ENCODE peak calls at places on chromosomes 3 and 15, in five cellular contexts. One of them, this sample, is unnamed.

GRCh38 chr15:85717212-85717611 is 77.5 kb downstream of the KLHL25 start:
- DNase-seq in IMR-90: no peak
- DNase-seq in lower lobe of right lung: no peak
- DNase-seq in activated T-helper 1 cell treated with anti-CD3 and anti-CD28 coated beads, Interleukin-12 subunit alpha, Interleukin-12 subunit beta, Interleukin-2, Interleukin-4 antibody, amounts not matched to agents 30 ng/mL and 10 ng/mL and 1 ng/mL, durations not matched to agents 14 hours and 24 hours and 36 hours: no peak
- DNase-seq in NCI-H1092 treated with DMSO at 0.1 percent for 48 hours: no peak
- DNase-seq in this sample: no peak

GRCh38 chr3:133376805-133377204 is 23.1 kb upstream of the BFSP2 start:
- DNase-seq in IMR-90: no peak
- DNase-seq in lower lobe of right lung: no peak
- DNase-seq in activated T-helper 1 cell treated with anti-CD3 and anti-CD28 coated beads, Interleukin-12 subunit alpha, Interleukin-12 subunit beta, Interleukin-2, Interleukin-4 antibody, amounts not matched to agents 30 ng/mL and 10 ng/mL and 1 ng/mL, durations not matched to agents 14 hours and 24 hours and 36 hours: no peak
- DNase-seq in NCI-H1092 treated with DMSO at 0.1 percent for 48 hours: peak; percentile 18
- DNase-seq in this sample: no peak

GRCh38 chr15:78241017-78241416 is 6.7 kb upstream of the ACSBG1 start:
- DNase-seq in IMR-90: peak; percentile 59
- DNase-seq in lower lobe of right lung: peak; percentile 87
- DNase-seq in activated T-helper 1 cell treated with anti-CD3 and anti-CD28 coated beads, Interleukin-12 subunit alpha, Interleukin-12 subunit beta, Interleukin-2, Interleukin-4 antibody, amounts not matched to agents 30 ng/mL and 10 ng/mL and 1 ng/mL, durations not matched to agents 14 hours and 24 hours and 36 hours: peak; percentile 70
- DNase-seq in NCI-H1092 treated with DMSO at 0.1 percent for 48 hours: peak; percentile 48
- DNase-seq in this sample: peak; percentile 90

GRCh38 chr15:35427091-35427490 is 118.9 kb downstream of the DPH6 start:
- DNase-seq in IMR-90: peak; percentile 77
- DNase-seq in lower lobe of right lung: no peak
- DNase-seq in activated T-helper 1 cell treated with anti-CD3 and anti-CD28 coated beads, Interleukin-12 subunit alpha, Interleukin-12 subunit beta, Interleukin-2, Interleukin-4 antibody, amounts not matched to agents 30 ng/mL and 10 ng/mL and 1 ng/mL, durations not matched to agents 14 hours and 24 hours and 36 hours: no peak
- DNase-seq in NCI-H1092 treated with DMSO at 0.1 percent for 48 hours: no peak
- DNase-seq in this sample: peak; percentile 70

GRCh38 chr3:115551091-115551490 is 72.2 kb upstream of the GAP43 start:
- DNase-seq in IMR-90: no peak
- DNase-seq in lower lobe of right lung: no peak
- DNase-seq in activated T-helper 1 cell treated with anti-CD3 and anti-CD28 coated beads, Interleukin-12 subunit alpha, Interleukin-12 subunit beta, Interleukin-2, Interleukin-4 antibody, amounts not matched to agents 30 ng/mL and 10 ng/mL and 1 ng/mL, durations not matched to agents 14 hours and 24 hours and 36 hours: no peak
- DNase-seq in NCI-H1092 treated with DMSO at 0.1 percent for 48 hours: no peak
- DNase-seq in this sample: no peak

GRCh38 chr15:78236491-78236890 is 2.1 kb upstream of the ACSBG1 start:
- DNase-seq in IMR-90: no peak
- DNase-seq in lower lobe of right lung: no peak
- DNase-seq in activated T-helper 1 cell treated with anti-CD3 and anti-CD28 coated beads, Interleukin-12 subunit alpha, Interleukin-12 subunit beta, Interleukin-2, Interleukin-4 antibody, amounts not matched to agents 30 ng/mL and 10 ng/mL and 1 ng/mL, durations not matched to agents 14 hours and 24 hours and 36 hours: no peak
- DNase-seq in NCI-H1092 treated with DMSO at 0.1 percent for 48 hours: no peak
- DNase-seq in this sample: no peak

GRCh38 chr3:54703906-54704305 is 224.0 kb downstream of the LRTM1 start:
- DNase-seq in IMR-90: no peak
- DNase-seq in lower lobe of right lung: no peak
- DNase-seq in activated T-helper 1 cell treated with anti-CD3 and anti-CD28 coated beads, Interleukin-12 subunit alpha, Interleukin-12 subunit beta, Interleukin-2, Interleukin-4 antibody, amounts not matched to agents 30 ng/mL and 10 ng/mL and 1 ng/mL, durations not matched to agents 14 hours and 24 hours and 36 hours: no peak
- DNase-seq in NCI-H1092 treated with DMSO at 0.1 percent for 48 hours: no peak
- DNase-seq in this sample: peak; percentile 63

GRCh38 chr3:107450254-107450653 is 72.5 kb upstream of the BBX start:
- DNase-seq in IMR-90: peak; percentile 50
- DNase-seq in lower lobe of right lung: no peak
- DNase-seq in activated T-helper 1 cell treated with anti-CD3 and anti-CD28 coated beads, Interleukin-12 subunit alpha, Interleukin-12 subunit beta, Interleukin-2, Interleukin-4 antibody, amounts not matched to agents 30 ng/mL and 10 ng/mL and 1 ng/mL, durations not matched to agents 14 hours and 24 hours and 36 hours: no peak
- DNase-seq in NCI-H1092 treated with DMSO at 0.1 percent for 48 hours: no peak
- DNase-seq in this sample: peak; percentile 39

GRCh38 chr15:81097893-81098280 is 36.2 kb upstream of the CFAP161 start:
- DNase-seq in IMR-90: no peak
- DNase-seq in lower lobe of right lung: no peak
- DNase-seq in activated T-helper 1 cell treated with anti-CD3 and anti-CD28 coated beads, Interleukin-12 subunit alpha, Interleukin-12 subunit beta, Interleukin-2, Interleukin-4 antibody, amounts not matched to agents 30 ng/mL and 10 ng/mL and 1 ng/mL, durations not matched to agents 14 hours and 24 hours and 36 hours: no peak
- DNase-seq in NCI-H1092 treated with DMSO at 0.1 percent for 48 hours: no peak
- DNase-seq in this sample: no peak

GRCh38 chr3:134300520-134300919 is 49.9 kb upstream of the RYK start:
- DNase-seq in IMR-90: no peak
- DNase-seq in lower lobe of right lung: no peak
- DNase-seq in activated T-helper 1 cell treated with anti-CD3 and anti-CD28 coated beads, Interleukin-12 subunit alpha, Interleukin-12 subunit beta, Interleukin-2, Interleukin-4 antibody, amounts not matched to agents 30 ng/mL and 10 ng/mL and 1 ng/mL, durations not matched to agents 14 hours and 24 hours and 36 hours: no peak
- DNase-seq in NCI-H1092 treated with DMSO at 0.1 percent for 48 hours: no peak
- DNase-seq in this sample: no peak

GRCh38 chr3:177026505-177027277 is 170.6 kb downstream of the TBL1XR1 start:
- DNase-seq in IMR-90: peak; percentile 70
- DNase-seq in lower lobe of right lung: no peak
- DNase-seq in activated T-helper 1 cell treated with anti-CD3 and anti-CD28 coated beads, Interleukin-12 subunit alpha, Interleukin-12 subunit beta, Interleukin-2, Interleukin-4 antibody, amounts not matched to agents 30 ng/mL and 10 ng/mL and 1 ng/mL, durations not matched to agents 14 hours and 24 hours and 36 hours: no peak
- DNase-seq in NCI-H1092 treated with DMSO at 0.1 percent for 48 hours: no peak
- DNase-seq in this sample: no peak

GRCh38 chr15:33994005-33994615 is 25.8 kb downstream of the CHRM5 start:
- DNase-seq in IMR-90: peak; percentile 51
- DNase-seq in lower lobe of right lung: no peak
- DNase-seq in activated T-helper 1 cell treated with anti-CD3 and anti-CD28 coated beads, Interleukin-12 subunit alpha, Interleukin-12 subunit beta, Interleukin-2, Interleukin-4 antibody, amounts not matched to agents 30 ng/mL and 10 ng/mL and 1 ng/mL, durations not matched to agents 14 hours and 24 hours and 36 hours: no peak
- DNase-seq in NCI-H1092 treated with DMSO at 0.1 percent for 48 hours: peak; percentile 6
- DNase-seq in this sample: peak; percentile 45

GRCh38 chr3:98812851-98813374 is 49.8 kb downstream of the ST3GAL6 start:
- DNase-seq in IMR-90: peak; percentile 50
- DNase-seq in lower lobe of right lung: peak; percentile 62
- DNase-seq in activated T-helper 1 cell treated with anti-CD3 and anti-CD28 coated beads, Interleukin-12 subunit alpha, Interleukin-12 subunit beta, Interleukin-2, Interleukin-4 antibody, amounts not matched to agents 30 ng/mL and 10 ng/mL and 1 ng/mL, durations not matched to agents 14 hours and 24 hours and 36 hours: no peak
- DNase-seq in NCI-H1092 treated with DMSO at 0.1 percent for 48 hours: peak; percentile 51
- DNase-seq in this sample: no peak

GRCh38 chr3:34005886-34006285 is 207.5 kb downstream of the PDCD6IP start:
- DNase-seq in IMR-90: peak; percentile 89
- DNase-seq in lower lobe of right lung: no peak
- DNase-seq in activated T-helper 1 cell treated with anti-CD3 and anti-CD28 coated beads, Interleukin-12 subunit alpha, Interleukin-12 subunit beta, Interleukin-2, Interleukin-4 antibody, amounts not matched to agents 30 ng/mL and 10 ng/mL and 1 ng/mL, durations not matched to agents 14 hours and 24 hours and 36 hours: no peak
- DNase-seq in NCI-H1092 treated with DMSO at 0.1 percent for 48 hours: no peak
- DNase-seq in this sample: peak; percentile 54

GRCh38 chr3:165983284-165983683 is 146.1 kb upstream of the BCHE start:
- DNase-seq in IMR-90: no peak
- DNase-seq in lower lobe of right lung: no peak
- DNase-seq in activated T-helper 1 cell treated with anti-CD3 and anti-CD28 coated beads, Interleukin-12 subunit alpha, Interleukin-12 subunit beta, Interleukin-2, Interleukin-4 antibody, amounts not matched to agents 30 ng/mL and 10 ng/mL and 1 ng/mL, durations not matched to agents 14 hours and 24 hours and 36 hours: no peak
- DNase-seq in NCI-H1092 treated with DMSO at 0.1 percent for 48 hours: no peak
- DNase-seq in this sample: peak; percentile 4

GRCh38 chr3:72951259-72951722 is 45.3 kb upstream of the PPP4R2 start:
- DNase-seq in IMR-90: no peak
- DNase-seq in lower lobe of right lung: no peak
- DNase-seq in activated T-helper 1 cell treated with anti-CD3 and anti-CD28 coated beads, Interleukin-12 subunit alpha, Interleukin-12 subunit beta, Interleukin-2, Interleukin-4 antibody, amounts not matched to agents 30 ng/mL and 10 ng/mL and 1 ng/mL, durations not matched to agents 14 hours and 24 hours and 36 hours: no peak
- DNase-seq in NCI-H1092 treated with DMSO at 0.1 percent for 48 hours: no peak
- DNase-seq in this sample: peak; percentile 16

GRCh38 chr15:39886418-39886817 is 33.6 kb downstream of the GPR176 start:
- DNase-seq in IMR-90: no peak
- DNase-seq in lower lobe of right lung: no peak
- DNase-seq in activated T-helper 1 cell treated with anti-CD3 and anti-CD28 coated beads, Interleukin-12 subunit alpha, Interleukin-12 subunit beta, Interleukin-2, Interleukin-4 antibody, amounts not matched to agents 30 ng/mL and 10 ng/mL and 1 ng/mL, durations not matched to agents 14 hours and 24 hours and 36 hours: no peak
- DNase-seq in NCI-H1092 treated with DMSO at 0.1 percent for 48 hours: no peak
- DNase-seq in this sample: peak; percentile 43

GRCh38 chr15:25846377-25846776 is 16.8 kb downstream of the ATP10A start:
- DNase-seq in IMR-90: no peak
- DNase-seq in lower lobe of right lung: no peak
- DNase-seq in activated T-helper 1 cell treated with anti-CD3 and anti-CD28 coated beads, Interleukin-12 subunit alpha, Interleukin-12 subunit beta, Interleukin-2, Interleukin-4 antibody, amounts not matched to agents 30 ng/mL and 10 ng/mL and 1 ng/mL, durations not matched to agents 14 hours and 24 hours and 36 hours: peak; percentile 48
- DNase-seq in NCI-H1092 treated with DMSO at 0.1 percent for 48 hours: no peak
- DNase-seq in this sample: no peak

GRCh38 chr3:171976526-171976925 is 62.9 kb upstream of the FNDC3B start:
- DNase-seq in IMR-90: peak; percentile 81
- DNase-seq in lower lobe of right lung: no peak
- DNase-seq in activated T-helper 1 cell treated with anti-CD3 and anti-CD28 coated beads, Interleukin-12 subunit alpha, Interleukin-12 subunit beta, Interleukin-2, Interleukin-4 antibody, amounts not matched to agents 30 ng/mL and 10 ng/mL and 1 ng/mL, durations not matched to agents 14 hours and 24 hours and 36 hours: no peak
- DNase-seq in NCI-H1092 treated with DMSO at 0.1 percent for 48 hours: no peak
- DNase-seq in this sample: peak; percentile 52

GRCh38 chr3:98791341-98792325 is 28.5 kb downstream of the ST3GAL6 start:
- DNase-seq in IMR-90: peak; percentile 40
- DNase-seq in lower lobe of right lung: no peak
- DNase-seq in activated T-helper 1 cell treated with anti-CD3 and anti-CD28 coated beads, Interleukin-12 subunit alpha, Interleukin-12 subunit beta, Interleukin-2, Interleukin-4 antibody, amounts not matched to agents 30 ng/mL and 10 ng/mL and 1 ng/mL, durations not matched to agents 14 hours and 24 hours and 36 hours: no peak
- DNase-seq in NCI-H1092 treated with DMSO at 0.1 percent for 48 hours: no peak
- DNase-seq in this sample: peak; percentile 31

GRCh38 chr3:190053919-190054672 is 66.6 kb downstream of the P3H2 start:
- DNase-seq in IMR-90: peak; percentile 92
- DNase-seq in lower lobe of right lung: no peak
- DNase-seq in activated T-helper 1 cell treated with anti-CD3 and anti-CD28 coated beads, Interleukin-12 subunit alpha, Interleukin-12 subunit beta, Interleukin-2, Interleukin-4 antibody, amounts not matched to agents 30 ng/mL and 10 ng/mL and 1 ng/mL, durations not matched to agents 14 hours and 24 hours and 36 hours: no peak
- DNase-seq in NCI-H1092 treated with DMSO at 0.1 percent for 48 hours: no peak
- DNase-seq in this sample: peak; percentile 73

GRCh38 chr15:100092034-100092433 is 249.7 kb downstream of the ADAMTS17 start:
- DNase-seq in IMR-90: no peak
- DNase-seq in lower lobe of right lung: no peak
- DNase-seq in activated T-helper 1 cell treated with anti-CD3 and anti-CD28 coated beads, Interleukin-12 subunit alpha, Interleukin-12 subunit beta, Interleukin-2, Interleukin-4 antibody, amounts not matched to agents 30 ng/mL and 10 ng/mL and 1 ng/mL, durations not matched to agents 14 hours and 24 hours and 36 hours: no peak
- DNase-seq in NCI-H1092 treated with DMSO at 0.1 percent for 48 hours: no peak
- DNase-seq in this sample: no peak

GRCh38 chr15:67072951-67073350 is 7.5 kb downstream of the SMAD3 start:
- DNase-seq in IMR-90: peak; percentile 37
- DNase-seq in lower lobe of right lung: no peak
- DNase-seq in activated T-helper 1 cell treated with anti-CD3 and anti-CD28 coated beads, Interleukin-12 subunit alpha, Interleukin-12 subunit beta, Interleukin-2, Interleukin-4 antibody, amounts not matched to agents 30 ng/mL and 10 ng/mL and 1 ng/mL, durations not matched to agents 14 hours and 24 hours and 36 hours: no peak
- DNase-seq in NCI-H1092 treated with DMSO at 0.1 percent for 48 hours: no peak
- DNase-seq in this sample: peak; percentile 41

GRCh38 chr3:169458323-169458722 is 205.2 kb downstream of the MECOM start:
- DNase-seq in IMR-90: no peak
- DNase-seq in lower lobe of right lung: no peak
- DNase-seq in activated T-helper 1 cell treated with anti-CD3 and anti-CD28 coated beads, Interleukin-12 subunit alpha, Interleukin-12 subunit beta, Interleukin-2, Interleukin-4 antibody, amounts not matched to agents 30 ng/mL and 10 ng/mL and 1 ng/mL, durations not matched to agents 14 hours and 24 hours and 36 hours: no peak
- DNase-seq in NCI-H1092 treated with DMSO at 0.1 percent for 48 hours: no peak
- DNase-seq in this sample: no peak

GRCh38 chr3:13161771-13162535 is 88.7 kb upstream of the IQSEC1 start:
- DNase-seq in IMR-90: no peak
- DNase-seq in lower lobe of right lung: no peak
- DNase-seq in activated T-helper 1 cell treated with anti-CD3 and anti-CD28 coated beads, Interleukin-12 subunit alpha, Interleukin-12 subunit beta, Interleukin-2, Interleukin-4 antibody, amounts not matched to agents 30 ng/mL and 10 ng/mL and 1 ng/mL, durations not matched to agents 14 hours and 24 hours and 36 hours: no peak
- DNase-seq in NCI-H1092 treated with DMSO at 0.1 percent for 48 hours: no peak
- DNase-seq in this sample: no peak

GRCh38 chr3:17806876-17807275 is 64.4 kb upstream of the TBC1D5 start:
- DNase-seq in IMR-90: no peak
- DNase-seq in lower lobe of right lung: no peak
- DNase-seq in activated T-helper 1 cell treated with anti-CD3 and anti-CD28 coated beads, Interleukin-12 subunit alpha, Interleukin-12 subunit beta, Interleukin-2, Interleukin-4 antibody, amounts not matched to agents 30 ng/mL and 10 ng/mL and 1 ng/mL, durations not matched to agents 14 hours and 24 hours and 36 hours: no peak
- DNase-seq in NCI-H1092 treated with DMSO at 0.1 percent for 48 hours: no peak
- DNase-seq in this sample: no peak

GRCh38 chr3:189824629-189825312 is 193.6 kb downstream of the TP63 start:
- DNase-seq in IMR-90: peak; percentile 91
- DNase-seq in lower lobe of right lung: no peak
- DNase-seq in activated T-helper 1 cell treated with anti-CD3 and anti-CD28 coated beads, Interleukin-12 subunit alpha, Interleukin-12 subunit beta, Interleukin-2, Interleukin-4 antibody, amounts not matched to agents 30 ng/mL and 10 ng/mL and 1 ng/mL, durations not matched to agents 14 hours and 24 hours and 36 hours: no peak
- DNase-seq in NCI-H1092 treated with DMSO at 0.1 percent for 48 hours: no peak
- DNase-seq in this sample: peak; percentile 92

GRCh38 chr3:14634763-14635400 is 16.7 kb upstream of the CCDC174 start:
- DNase-seq in IMR-90: peak; percentile 76
- DNase-seq in lower lobe of right lung: no peak
- DNase-seq in activated T-helper 1 cell treated with anti-CD3 and anti-CD28 coated beads, Interleukin-12 subunit alpha, Interleukin-12 subunit beta, Interleukin-2, Interleukin-4 antibody, amounts not matched to agents 30 ng/mL and 10 ng/mL and 1 ng/mL, durations not matched to agents 14 hours and 24 hours and 36 hours: no peak
- DNase-seq in NCI-H1092 treated with DMSO at 0.1 percent for 48 hours: peak; percentile 15
- DNase-seq in this sample: no peak

GRCh38 chr3:131602011-131602779 is 99.4 kb upstream of the MRPL3 start:
- DNase-seq in IMR-90: no peak
- DNase-seq in lower lobe of right lung: no peak
- DNase-seq in activated T-helper 1 cell treated with anti-CD3 and anti-CD28 coated beads, Interleukin-12 subunit alpha, Interleukin-12 subunit beta, Interleukin-2, Interleukin-4 antibody, amounts not matched to agents 30 ng/mL and 10 ng/mL and 1 ng/mL, durations not matched to agents 14 hours and 24 hours and 36 hours: no peak
- DNase-seq in NCI-H1092 treated with DMSO at 0.1 percent for 48 hours: no peak
- DNase-seq in this sample: peak; percentile 73

GRCh38 chr3:14891135-14892132 is 55.9 kb upstream of the NR2C2 start:
- DNase-seq in IMR-90: no peak
- DNase-seq in lower lobe of right lung: no peak
- DNase-seq in activated T-helper 1 cell treated with anti-CD3 and anti-CD28 coated beads, Interleukin-12 subunit alpha, Interleukin-12 subunit beta, Interleukin-2, Interleukin-4 antibody, amounts not matched to agents 30 ng/mL and 10 ng/mL and 1 ng/mL, durations not matched to agents 14 hours and 24 hours and 36 hours: no peak
- DNase-seq in NCI-H1092 treated with DMSO at 0.1 percent for 48 hours: no peak
- DNase-seq in this sample: no peak

GRCh38 chr3:157859541-157859940 is 246.7 kb downstream of the SHOX2 start:
- DNase-seq in IMR-90: no peak
- DNase-seq in lower lobe of right lung: no peak
- DNase-seq in activated T-helper 1 cell treated with anti-CD3 and anti-CD28 coated beads, Interleukin-12 subunit alpha, Interleukin-12 subunit beta, Interleukin-2, Interleukin-4 antibody, amounts not matched to agents 30 ng/mL and 10 ng/mL and 1 ng/mL, durations not matched to agents 14 hours and 24 hours and 36 hours: no peak
- DNase-seq in NCI-H1092 treated with DMSO at 0.1 percent for 48 hours: no peak
- DNase-seq in this sample: no peak

GRCh38 chr15:20356444-20357138 is 185.0 kb downstream of the GOLGA6L6 start:
- DNase-seq in IMR-90: no peak
- DNase-seq in lower lobe of right lung: peak; percentile 73
- DNase-seq in activated T-helper 1 cell treated with anti-CD3 and anti-CD28 coated beads, Interleukin-12 subunit alpha, Interleukin-12 subunit beta, Interleukin-2, Interleukin-4 antibody, amounts not matched to agents 30 ng/mL and 10 ng/mL and 1 ng/mL, durations not matched to agents 14 hours and 24 hours and 36 hours: peak; percentile 69
- DNase-seq in NCI-H1092 treated with DMSO at 0.1 percent for 48 hours: no peak
- DNase-seq in this sample: no peak

GRCh38 chr3:175356899-175357324 is 497.8 kb downstream of the NAALADL2 start:
- DNase-seq in IMR-90: peak; percentile 68
- DNase-seq in lower lobe of right lung: no peak
- DNase-seq in activated T-helper 1 cell treated with anti-CD3 and anti-CD28 coated beads, Interleukin-12 subunit alpha, Interleukin-12 subunit beta, Interleukin-2, Interleukin-4 antibody, amounts not matched to agents 30 ng/mL and 10 ng/mL and 1 ng/mL, durations not matched to agents 14 hours and 24 hours and 36 hours: no peak
- DNase-seq in NCI-H1092 treated with DMSO at 0.1 percent for 48 hours: no peak
- DNase-seq in this sample: peak; percentile 36

GRCh38 chr3:21902956-21903355 is 151.9 kb upstream of the ZNF385D start:
- DNase-seq in IMR-90: no peak
- DNase-seq in lower lobe of right lung: no peak
- DNase-seq in activated T-helper 1 cell treated with anti-CD3 and anti-CD28 coated beads, Interleukin-12 subunit alpha, Interleukin-12 subunit beta, Interleukin-2, Interleukin-4 antibody, amounts not matched to agents 30 ng/mL and 10 ng/mL and 1 ng/mL, durations not matched to agents 14 hours and 24 hours and 36 hours: no peak
- DNase-seq in NCI-H1092 treated with DMSO at 0.1 percent for 48 hours: no peak
- DNase-seq in this sample: no peak

This sample was measured in astrocyte of the hippocampus.